ENCODE peak calls at places on chromosome 20, in eight cellular contexts. D, U, L, S, G, H, F and V are unnamed samples. For H3K4me1, the result is how much of the 10 kb centered on the place peaks cover.

GRCh38 chr20:55961351-55962320 is 43.7 kb downstream of the CBLN4 start:
- DNase-seq in D (no peak), U (peak), L (no peak), S (no peak), G (no peak), H (no peak), F (peak), V (no peak)

GRCh38 chr20:32474009-32474716 is 111.0 kb downstream of the NOL4L start:
- DNase-seq in D (no peak), U (no peak), L (no peak), S (no peak), G (no peak), H (no peak), F (peak), V (peak)

GRCh38 chr20:44052166-44052565 is 134.8 kb downstream of the JPH2 start:
- DNase-seq in D (no peak), U (no peak), L (no peak), S (no peak), G (no peak), H (no peak), F (no peak), V (no peak)

GRCh38 chr20:36485286-36485685 is 56.0 kb upstream of the MYL9 start:
- DNase-seq in D (no peak), U (no peak), L (no peak), S (no peak), G (no peak), H (no peak), F (no peak), V (no peak)

GRCh38 chr20:37727247-37727956 is 33.6 kb downstream of the CTNNBL1 start:
- DNase-seq in D (peak), U (no peak), L (no peak), S (no peak), G (no peak), H (no peak), F (no peak), V (peak)

GRCh38 chr20:46108976-46109375 is 9.1 kb upstream of the CD40 start:
- DNase-seq in D (no peak), U (no peak), L (no peak), S (no peak), G (no peak), H (no peak), F (no peak), V (no peak)

GRCh38 chr20:23203310-23203709 is 117.2 kb upstream of the CD93 start:
- DNase-seq in D (no peak), U (no peak), L (no peak), S (no peak), G (no peak), H (no peak), F (no peak), V (no peak)

GRCh38 chr20:59819496-59820203 is 113.8 kb downstream of the SYCP2 start:
- DNase-seq in D (no peak), U (no peak), L (no peak), S (no peak), G (no peak), H (no peak), F (no peak), V (no peak)

GRCh38 chr20:59955131-59955796 is 3.0 kb upstream of the CDH26 start:
- DNase-seq in D (peak), U (no peak), L (peak), S (peak), G (peak), H (peak), F (no peak), V (no peak)

GRCh38 chr20:32539063-32539816 is 45.9 kb downstream of the NOL4L start:
- DNase-seq in D (no peak), U (no peak), L (no peak), S (no peak), G (no peak), H (no peak), F (no peak), V (no peak)

GRCh38 chr20:34639755-34640222 is 37.1 kb downstream of the PIGU start:
- DNase-seq in D (no peak), U (no peak), L (peak), S (no peak), G (peak), H (no peak), F (no peak), V (peak)

GRCh38 chr20:62120365-62120762 is 1.9 kb upstream of the LSM14B start:
- DNase-seq in D (no peak), U (no peak), L (no peak), S (no peak), G (no peak), H (no peak), F (no peak), V (no peak)
- H3K4me1 ChIP-seq in D (under half), U (under half), L (under half), S (under half), G (under half), H (under half), F (under half), V (under half)

GRCh38 chr20:10647909-10648308 is 25.9 kb downstream of the JAG1 start:
- DNase-seq in D (no peak), U (no peak), L (no peak), S (no peak), G (no peak), H (no peak), F (no peak), V (no peak)
- H3K4me1 ChIP-seq in D (under half), U (under half), L (under half), S (under half), G (under half), H (under half), F (under half), V (under half)

GRCh38 chr20:49282584-49283171 is 4.8 kb upstream of the ZNFX1 start:
- DNase-seq in D (peak), U (no peak), L (no peak), S (no peak), G (no peak), H (peak), F (no peak), V (no peak)
- H3K4me1 ChIP-seq in D (half or more), U (under half), L (half or more), S (half or more), G (half or more), H (under half), F (under half), V (under half)

GRCh38 chr20:63861365-63861934 is at the start of gene ABHD16B:
- DNase-seq in D (no peak), U (no peak), L (no peak), S (no peak), G (no peak), H (no peak), F (no peak), V (no peak)
- H3K4me1 ChIP-seq in D (under half), U (under half), L (under half), S (under half), G (under half), H (under half), F (under half), V (under half)

GRCh38 chr20:50029697-50030428 is 47.1 kb downstream of the SNAI1 start:
- DNase-seq in D (no peak), U (peak), L (peak), S (peak), G (peak), H (no peak), F (peak), V (peak)
- H3K4me1 ChIP-seq in D (under half), U (under half), L (half or more), S (half or more), G (half or more), H (under half), F (under half), V (half or more)

GRCh38 chr20:24987244-24987643 is 5.3 kb downstream of the APMAP start:
- DNase-seq in D (no peak), U (no peak), L (no peak), S (no peak), G (no peak), H (no peak), F (no peak), V (no peak)

GRCh38 chr20:24986436-24987015 is 6.0 kb downstream of the APMAP start:
- DNase-seq in D (no peak), U (no peak), L (no peak), S (no peak), G (no peak), H (no peak), F (no peak), V (peak)

GRCh38 chr20:24983896-24984295 is 8.7 kb downstream of the APMAP start:
- DNase-seq in D (no peak), U (no peak), L (no peak), S (no peak), G (no peak), H (no peak), F (no peak), V (peak)

GRCh38 chr20:24984963-24985640 is 7.4 kb downstream of the APMAP start:
- DNase-seq in D (no peak), U (no peak), L (no peak), S (no peak), G (no peak), H (no peak), F (no peak), V (no peak)

DNA sequence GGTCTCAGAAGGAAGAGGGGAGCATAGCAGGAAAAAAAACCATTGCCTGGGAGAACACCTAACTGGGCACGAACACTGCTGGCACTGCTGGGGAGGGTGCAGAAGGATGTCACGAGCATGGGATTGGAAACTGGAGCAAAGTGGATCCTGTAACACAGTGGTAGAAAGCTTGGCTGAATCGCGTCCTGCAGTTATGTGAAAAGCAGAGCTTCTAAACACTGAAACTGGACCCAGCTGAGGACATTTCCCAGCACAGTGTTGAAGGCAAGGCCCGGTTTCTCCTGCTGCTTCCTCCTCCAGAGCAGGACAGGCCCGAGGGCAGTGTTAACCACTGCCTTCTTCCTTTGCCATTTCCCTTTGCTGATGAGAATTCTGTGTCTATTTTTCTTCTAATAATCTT is 6.7 kb downstream of the APMAP start:
- DNase-seq in D (no peak), U (no peak), L (no peak), S (no peak), G (no peak), H (no peak), F (no peak), V (peak)
- H3K4me1 ChIP-seq in D (under half), U (under half), L (under half), S (under half), G (under half), H (under half), F (under half), V (half or more)